ENCODE peak calls at places on chromosomes 11 and 22, in ten cellular contexts. Q is caudate nucleus; X is activated CD4-positive, alpha-beta T cell treated with anti-CD3 and anti-CD28 coated beads, Interleukin-2, amount 10 ng/mL, durations not matched to agents 7 days and 5 days; L is ureter; C is stimulated activated CD8-positive, alpha-beta memory T cell treated with anti-CD3 and anti-CD28 coated beads, Interleukin-12 subunit alpha, Interleukin-12 subunit beta, amount 100 ng/mL, for 1 hour; W is globus pallidus; S is ELR; F is H9; B is stimulated activated CD4-positive, alpha-beta T cell treated with anti-CD3 and anti-CD28 coated beads, Interleukin-1b, Interleukin-23, amount 100 ng/mL, for 24 hours; T is GDM1. O is an unnamed sample.

GRCh38 chr11:77346906-77347603 is 45.6 kb upstream of the GDPD4 start:
- DNase-seq in S (peak; percentile 92), T (no peak), B (no peak), W (no peak), X (no peak), Q (no peak), L (no peak), C (no peak), F (no peak), O (no peak)

GRCh38 chr22:39651783-39652058 is 81.2 kb downstream of the CACNA1I start:
- DNase-seq in C (no peak), T (no peak), F (no peak), S (no peak), B (no peak), L (no peak), W (no peak), X (no peak), Q (no peak), O (no peak)

GRCh38 chr11:111698852-111699559 is 67.2 kb downstream of the PPP2R1B start:
- DNase-seq in F (no peak), Q (no peak), T (no peak), X (no peak), B (no peak), S (peak; percentile 36), L (no peak), C (no peak), W (no peak), O (no peak)

GRCh38 chr11:28701760-28702449 is 593.7 kb downstream of the METTL15 start:
- DNase-seq in X (no peak), S (peak; percentile 60), T (no peak), F (no peak), L (no peak), B (no peak), W (no peak), C (no peak), Q (no peak), O (no peak)

GRCh38 chr11:18463439-18463838 is 7.8 kb downstream of the LDHAL6A start:
- DNase-seq in W (no peak), C (no peak), S (no peak), Q (no peak), B (no peak), L (no peak), F (no peak), X (no peak), T (no peak), O (no peak)

GRCh38 chr22:42932857-42933782 is 76.0 kb upstream of the ARFGAP3 start:
- DNase-seq in W (no peak), T (peak; percentile 38), B (peak; percentile 4), S (no peak), Q (no peak), X (no peak), F (no peak), C (no peak), L (no peak), O (peak; percentile 86)

GRCh38 chr22:31177420-31178162 is 17.6 kb downstream of the RNF185 start:
- DNase-seq in L (peak; percentile 70), B (no peak), S (peak; percentile 80), X (no peak), Q (no peak), C (no peak), T (no peak), W (no peak), F (no peak), O (no peak)

GRCh38 chr22:27377901-27378300 is 423.7 kb downstream of the MN1 start:
- DNase-seq in L (no peak), Q (no peak), C (no peak), S (no peak), X (no peak), F (no peak), B (no peak), T (no peak), W (no peak), O (no peak)

GRCh38 chr11:45155058-45155551 is 8.7 kb downstream of the PRDM11 start:
- DNase-seq in Q (no peak), X (no peak), F (no peak), T (no peak), C (no peak), L (no peak), B (no peak), W (no peak), S (no peak), O (no peak)

GRCh38 chr11:113871331-113871730 is 4.0 kb downstream of the USP28 start:
- DNase-seq in B (no peak), C (no peak), W (no peak), S (no peak), F (no peak), X (no peak), L (no peak), T (no peak), Q (no peak), O (no peak)

GRCh38 chr11:76604652-76605241 is 65.8 kb downstream of the LRRC32 start:
- DNase-seq in S (no peak), Q (no peak), C (no peak), X (no peak), B (no peak), L (no peak), W (peak; percentile 23), F (peak; percentile 18), T (no peak), O (no peak)

GRCh38 chr11:102223859-102224258 is 93.4 kb upstream of the BIRC3 start:
- DNase-seq in L (no peak), X (no peak), B (no peak), F (no peak), S (no peak), Q (no peak), T (no peak), C (no peak), W (no peak), O (no peak)

GRCh38 chr22:41880653-41881052 is 34.2 kb downstream of the SHISA8 start:
- DNase-seq in B (no peak), F (no peak), C (no peak), X (no peak), W (no peak), L (no peak), Q (no peak), S (no peak), T (no peak), O (no peak)

GRCh38 chr11:83195176-83195531 is 1.6 kb downstream of the ANKRD42 start:
- DNase-seq in T (no peak), W (no peak), S (peak; percentile 27), Q (no peak), X (no peak), C (no peak), L (no peak), B (no peak), F (no peak), O (peak; percentile 36)

GRCh38 chr11:130830563-130830950 is 85.7 kb downstream of the SNX19 start:
- DNase-seq in T (no peak), X (no peak), S (no peak), B (no peak), W (peak; percentile 16), L (no peak), F (no peak), C (no peak), Q (no peak), O (no peak)

GRCh38 chr22:20175597-20175900 is 24.7 kb upstream of the CCDC188 start:
- DNase-seq in B (no peak), Q (no peak), C (no peak), W (no peak), X (no peak), L (no peak), T (no peak), F (no peak), S (no peak), O (no peak)

GRCh38 chr11:113373981-113374560 is 13.5 kb upstream of the ANKK1 start:
- DNase-seq in F (no peak), L (no peak), Q (no peak), B (no peak), T (no peak), C (no peak), S (no peak), W (no peak), X (no peak), O (no peak)

O was measured in KBM-7.